ENCODE peak calls at places on chromosomes 12 and 14, in five cellular contexts. One of them, this sample, is unnamed.
A peak's percentile ranks its signal among the peaks of the same experiment; 100 is the strongest.

GRCh38 chr14:91395998-91396660 is 21.5 kb downstream of the CCDC88C start:
- DNase-seq in NCI-H2081: no peak
- DNase-seq in naive thymus-derived CD4-positive, alpha-beta T cell: no peak
- DNase-seq in HCEC 1CT: no peak
- DNase-seq in NCI-H345: peak; percentile 41
- DNase-seq in this sample: no peak

GRCh38 chr12:67452119-67452805 is 183.1 kb downstream of the CAND1 start:
- DNase-seq in NCI-H345: no peak
- DNase-seq in naive thymus-derived CD4-positive, alpha-beta T cell: no peak
- DNase-seq in HCEC 1CT: no peak
- DNase-seq in NCI-H2081: no peak
- DNase-seq in this sample: no peak

GRCh38 chr14:77272261-77272660 is 1.3 kb upstream of the NGB start:
- DNase-seq in NCI-H2081: no peak
- DNase-seq in NCI-H345: no peak
- DNase-seq in naive thymus-derived CD4-positive, alpha-beta T cell: no peak
- DNase-seq in HCEC 1CT: no peak
- DNase-seq in this sample: no peak

GRCh38 chr14:77067632-77068514 is 30.2 kb upstream of the CIPC start:
- DNase-seq in naive thymus-derived CD4-positive, alpha-beta T cell: peak; percentile 28
- DNase-seq in NCI-H345: peak; percentile 81
- DNase-seq in HCEC 1CT: peak; percentile 54
- DNase-seq in NCI-H2081: peak; percentile 74
- DNase-seq in this sample: peak; percentile 62

GRCh38 chr14:55097894-55098560 is 31.0 kb upstream of the LGALS3 start:
- DNase-seq in NCI-H345: no peak
- DNase-seq in naive thymus-derived CD4-positive, alpha-beta T cell: no peak
- DNase-seq in NCI-H2081: no peak
- DNase-seq in HCEC 1CT: no peak
- DNase-seq in this sample: no peak

GRCh38 chr12:21541773-21542172 is 15.7 kb downstream of the SPX start:
- DNase-seq in NCI-H2081: no peak
- DNase-seq in naive thymus-derived CD4-positive, alpha-beta T cell: no peak
- DNase-seq in HCEC 1CT: no peak
- DNase-seq in NCI-H345: peak; percentile 90
- DNase-seq in this sample: no peak

GRCh38 chr12:126233625-126234024 is 1168.4 kb downstream of the AACS start:
- DNase-seq in NCI-H2081: no peak
- DNase-seq in NCI-H345: no peak
- DNase-seq in HCEC 1CT: no peak
- DNase-seq in naive thymus-derived CD4-positive, alpha-beta T cell: no peak
- DNase-seq in this sample: no peak

GRCh38 chr12:26195641-26196423 is 459 bp downstream of the SSPN start:
- DNase-seq in HCEC 1CT: peak; percentile 41
- DNase-seq in naive thymus-derived CD4-positive, alpha-beta T cell: no peak
- DNase-seq in NCI-H2081: no peak
- DNase-seq in NCI-H345: peak; percentile 1
- DNase-seq in this sample: peak; percentile 9

GRCh38 chr12:25938581-25938980 is 19.9 kb upstream of the RASSF8 start:
- DNase-seq in NCI-H2081: no peak
- DNase-seq in naive thymus-derived CD4-positive, alpha-beta T cell: no peak
- DNase-seq in HCEC 1CT: no peak
- DNase-seq in NCI-H345: no peak
- DNase-seq in this sample: no peak

GRCh38 chr14:23624830-23625404 is 11.2 kb upstream of the DHRS2 start:
- DNase-seq in NCI-H2081: no peak
- DNase-seq in naive thymus-derived CD4-positive, alpha-beta T cell: no peak
- DNase-seq in HCEC 1CT: no peak
- DNase-seq in NCI-H345: no peak
- DNase-seq in this sample: no peak

GRCh38 chr12:93447555-93448265 is 6.0 kb upstream of the UBE2N start:
- DNase-seq in naive thymus-derived CD4-positive, alpha-beta T cell: peak; percentile 45
- DNase-seq in NCI-H345: peak; percentile 25
- DNase-seq in HCEC 1CT: no peak
- DNase-seq in NCI-H2081: no peak
- DNase-seq in this sample: no peak

GRCh38 chr14:41404121-41404520 is 202.6 kb upstream of the LRFN5 start:
- DNase-seq in NCI-H2081: no peak
- DNase-seq in NCI-H345: no peak
- DNase-seq in naive thymus-derived CD4-positive, alpha-beta T cell: no peak
- DNase-seq in HCEC 1CT: no peak
- DNase-seq in this sample: no peak

GRCh38 chr12:108367436-108367835 is 28.3 kb upstream of the CMKLR1 start:
- DNase-seq in NCI-H2081: no peak
- DNase-seq in HCEC 1CT: peak; percentile 37
- DNase-seq in NCI-H345: no peak
- DNase-seq in naive thymus-derived CD4-positive, alpha-beta T cell: no peak
- DNase-seq in this sample: no peak

GRCh38 chr12:108804361-108804949 is 52.9 kb downstream of the SSH1 start:
- DNase-seq in NCI-H2081: no peak
- DNase-seq in naive thymus-derived CD4-positive, alpha-beta T cell: no peak
- DNase-seq in HCEC 1CT: peak; percentile 84
- DNase-seq in NCI-H345: no peak
- DNase-seq in this sample: no peak

GRCh38 chr12:84913151-84913550 is 552 bp upstream of the SLC6A15 start:
- DNase-seq in NCI-H2081: peak; percentile 4
- DNase-seq in HCEC 1CT: no peak
- DNase-seq in NCI-H345: no peak
- DNase-seq in naive thymus-derived CD4-positive, alpha-beta T cell: no peak
- DNase-seq in this sample: peak; percentile 26

GRCh38 chr14:36751116-36751515 is 89.5 kb downstream of the PAX9 start:
- DNase-seq in naive thymus-derived CD4-positive, alpha-beta T cell: no peak
- DNase-seq in HCEC 1CT: no peak
- DNase-seq in NCI-H345: no peak
- DNase-seq in NCI-H2081: no peak
- DNase-seq in this sample: no peak

GRCh38 chr14:100486025-100486828 is 101.0 kb downstream of the BEGAIN start:
- DNase-seq in NCI-H345: peak; percentile 96
- DNase-seq in naive thymus-derived CD4-positive, alpha-beta T cell: peak; percentile 24
- DNase-seq in NCI-H2081: peak; percentile 70
- DNase-seq in HCEC 1CT: peak; percentile 23
- DNase-seq in this sample: no peak

GRCh38 chr12:111766608-111767361 is at the start of gene ALDH2:
- DNase-seq in naive thymus-derived CD4-positive, alpha-beta T cell: no peak
- DNase-seq in NCI-H345: peak; percentile 66
- DNase-seq in HCEC 1CT: peak; percentile 20
- DNase-seq in NCI-H2081: peak; percentile 32
- DNase-seq in this sample: peak; percentile 78

GRCh38 chr14:31949709-31950108 is 127.4 kb upstream of the ARHGAP5 start:
- DNase-seq in NCI-H345: no peak
- DNase-seq in NCI-H2081: no peak
- DNase-seq in HCEC 1CT: peak; percentile 56
- DNase-seq in naive thymus-derived CD4-positive, alpha-beta T cell: no peak
- DNase-seq in this sample: no peak

GRCh38 chr12:83823386-83824045 is 1089.1 kb downstream of the SLC6A15 start:
- DNase-seq in NCI-H345: no peak
- DNase-seq in HCEC 1CT: peak; percentile 9
- DNase-seq in NCI-H2081: peak; percentile 34
- DNase-seq in naive thymus-derived CD4-positive, alpha-beta T cell: no peak
- DNase-seq in this sample: no peak

GRCh38 chr12:84502907-84503787 is 409.5 kb downstream of the SLC6A15 start:
- DNase-seq in HCEC 1CT: peak; percentile 7
- DNase-seq in naive thymus-derived CD4-positive, alpha-beta T cell: no peak
- DNase-seq in NCI-H2081: peak; percentile 63
- DNase-seq in NCI-H345: peak; percentile 30
- DNase-seq in this sample: peak; percentile 2